ENCODE peak calls at places on chromosomes 7 and 10, in eight cellular contexts. R is cardiac fibroblast; L is T-helper 2 cell; F is RCC 7860; A is SK-N-SH; W is KBM-7; Y is endothelial cell; O is CD4-positive, alpha-beta memory T cell. I is an unnamed sample.

GRCh38 chr7:155312108-155312507 is 14.4 kb downstream of the INSIG1 start:
- DNase-seq in O (no peak), F (no peak), A (no peak), W (no peak), L (no peak), R (no peak), Y (no peak), I (no peak)

GRCh38 chr10:93471110-93471651 is 11.0 kb downstream of the MYOF start:
- DNase-seq in A (no peak), L (no peak), R (peak; percentile 91), Y (no peak), W (peak; percentile 32), F (peak; percentile 97), O (no peak), I (peak; percentile 97)

GRCh38 chr7:23654508-23654907 is 25.5 kb upstream of the FAM221A start:
- DNase-seq in F (no peak), R (peak; percentile 5), O (no peak), L (no peak), W (peak; percentile 45), Y (no peak), A (peak; percentile 26), I (no peak)

GRCh38 chr7:139557857-139558581 is 34.5 kb downstream of the CLEC2L start:
- DNase-seq in O (no peak), L (no peak), R (no peak), W (no peak), F (no peak), Y (no peak), A (no peak), I (no peak)

GRCh38 chr7:45578022-45578421 is 3.9 kb downstream of the ADCY1 start:
- DNase-seq in R (no peak), F (no peak), O (no peak), Y (no peak), A (no peak), L (no peak), W (no peak), I (no peak)

GRCh38 chr7:82241371-82241770 is 202.2 kb downstream of the CACNA2D1 start:
- DNase-seq in L (no peak), R (no peak), F (no peak), A (no peak), W (no peak), Y (no peak), O (no peak), I (no peak)

GRCh38 chr10:91880310-91880709 is 29.0 kb downstream of the FGFBP3 start:
- DNase-seq in O (no peak), A (no peak), W (no peak), F (no peak), R (peak; percentile 32), L (no peak), Y (no peak), I (no peak)

GRCh38 chr7:96310106-96310505 is 11.8 kb downstream of the SLC25A13 start:
- DNase-seq in L (no peak), W (no peak), R (peak; percentile 66), Y (no peak), A (no peak), F (no peak), O (no peak), I (no peak)

GRCh38 chr10:133379152-133379800 is at the start of gene PAOX:
- DNase-seq in W (no peak), F (peak; percentile 42), Y (peak; percentile 53), L (peak; percentile 40), A (peak; percentile 93), R (peak; percentile 78), O (peak; percentile 61), I (peak; percentile 12)

GRCh38 chr7:79453558-79454324 is at the start of gene MAGI2:
- DNase-seq in Y (peak; percentile 67), L (no peak), A (peak; percentile 94), F (peak; percentile 52), R (peak; percentile 94), W (peak; percentile 14), O (no peak), I (peak; percentile 70)

GRCh38 chr10:127945335-127945734 is 38.4 kb downstream of the PTPRE start:
- DNase-seq in Y (no peak), W (no peak), A (no peak), R (peak; percentile 67), L (no peak), O (peak; percentile 37), F (peak; percentile 85), I (no peak)

GRCh38 chr10:63744060-63744941 is 223.1 kb downstream of the REEP3 start:
- DNase-seq in W (peak; percentile 32), Y (no peak), A (no peak), R (peak; percentile 60), L (no peak), F (no peak), O (no peak), I (peak; percentile 62)

GRCh38 chr10:73076361-73077183 is 20.1 kb downstream of the P4HA1 start:
- DNase-seq in W (peak; percentile 80), R (peak; percentile 92), L (no peak), F (no peak), O (no peak), A (no peak), Y (no peak), I (peak; percentile 82)

GRCh38 chr7:30147223-30147622 is 12.4 kb downstream of the MTURN start:
- DNase-seq in L (no peak), A (no peak), W (no peak), R (no peak), O (no peak), Y (no peak), F (no peak), I (no peak)

I was measured in astrocyte.